ENCODE peak calls at places on chromosomes 5 and 9, in seven cellular contexts. L is aorta; V is CD4-positive, CD25-positive, alpha-beta regulatory T cell; N is PC-9; A is astrocyte; R is cardiac muscle cell; H is spleen. X is an unnamed sample.

GRCh38 chr9:90331826-90332575 is 310.6 kb downstream of the DIRAS2 start:
- DNase-seq in H (no peak), N (peak), L (no peak), V (no peak), A (peak), R (peak), X (no peak)

GRCh38 chr9:98081477-98082219 is 25.1 kb downstream of the NANS start:
- DNase-seq in A (no peak), L (no peak), N (peak), R (no peak), H (peak), V (peak), X (no peak)

GRCh38 chr5:109936996-109937395 is 247.3 kb downstream of the MAN2A1 start:
- DNase-seq in A (no peak), L (no peak), H (no peak), V (no peak), N (no peak), R (no peak), X (no peak)

GRCh38 chr9:114316605-114317230 is 6.2 kb upstream of the ORM1 start:
- DNase-seq in H (no peak), R (no peak), A (peak), V (no peak), L (peak), N (no peak), X (peak)

GRCh38 chr9:130973686-130974281 is 34.7 kb upstream of the FIBCD1 start:
- DNase-seq in H (no peak), A (no peak), L (no peak), V (no peak), N (no peak), R (no peak), X (no peak)

GRCh38 chr9:32344551-32345182 is 39.8 kb upstream of the ACO1 start:
- DNase-seq in V (peak), N (no peak), L (no peak), A (no peak), H (no peak), R (peak), X (no peak)

GRCh38 chr5:162484095-162484494 is 416.5 kb downstream of the GABRG2 start:
- DNase-seq in N (no peak), A (no peak), H (no peak), R (no peak), L (no peak), V (no peak), X (no peak)

GRCh38 chr5:16849181-16849580 is 86.9 kb downstream of the MYO10 start:
- DNase-seq in N (no peak), L (no peak), V (no peak), A (no peak), H (no peak), R (no peak), X (no peak)

GRCh38 chr5:14806452-14806851 is 65.1 kb downstream of the ANKH start:
- DNase-seq in R (peak), A (peak), N (no peak), V (no peak), H (no peak), L (no peak), X (no peak)

GRCh38 chr5:141192110-141192725 is at the start of gene PCDHB10:
- DNase-seq in N (peak), H (no peak), R (peak), A (no peak), V (peak), L (no peak), X (peak)

GRCh38 chr5:142820447-142820846 is 50.3 kb downstream of the ARHGAP26 start:
- DNase-seq in V (no peak), R (no peak), H (no peak), A (no peak), N (no peak), L (no peak), X (no peak)

GRCh38 chr5:107472620-107473064 is 198.1 kb downstream of the EFNA5 start:
- DNase-seq in L (no peak), V (no peak), R (no peak), A (no peak), H (no peak), N (peak), X (no peak)

GRCh38 chr9:15785584-15785983 is 232.7 kb downstream of the CCDC171 start:
- DNase-seq in V (no peak), L (no peak), A (no peak), N (no peak), H (no peak), R (no peak), X (no peak)

GRCh38 chr5:133969654-133970324 is 1.4 kb upstream of the C5orf15 start:
- DNase-seq in N (no peak), R (peak), L (no peak), H (no peak), A (no peak), V (no peak), X (peak)

GRCh38 chr5:123285122-123286011 is 137.8 kb downstream of the CEP120 start:
- DNase-seq in R (peak), H (no peak), N (no peak), L (peak), A (peak), V (no peak), X (peak)

GRCh38 chr9:108477538-108478006 is 378.2 kb downstream of the ACTL7B start:
- DNase-seq in V (no peak), N (no peak), H (no peak), L (no peak), R (peak), A (peak), X (peak)

GRCh38 chr5:57298295-57298984 is 124.6 kb downstream of the GPBP1 start:
- DNase-seq in L (peak), A (peak), N (peak), V (peak), H (peak), R (peak), X (peak)

GRCh38 chr5:35023531-35024178 is 24.1 kb downstream of the AGXT2 start:
- DNase-seq in A (no peak), R (no peak), H (no peak), N (no peak), V (no peak), L (no peak), X (no peak)

GRCh38 chr5:171955761-171956160 is 50.7 kb downstream of the FBXW11 start:
- DNase-seq in V (no peak), L (no peak), N (no peak), H (no peak), A (no peak), R (no peak), X (no peak)

GRCh38 chr9:70413427-70413797 is 1.0 kb downstream of the KLF9 start:
- DNase-seq in N (no peak), V (no peak), A (no peak), H (no peak), L (no peak), R (no peak), X (peak)

GRCh38 chr9:1514241-1514640 is 464.1 kb downstream of the DMRT2 start:
- DNase-seq in R (no peak), V (no peak), N (no peak), H (no peak), A (no peak), L (no peak), X (no peak)

GRCh38 chr9:127280880-127281660 is 16.5 kb downstream of the GARNL3 start:
- DNase-seq in H (no peak), A (no peak), R (no peak), N (no peak), L (no peak), V (no peak), X (no peak)
- H3K4me3 ChIP-seq in H (no peak), A (no peak), R (no peak), N (no peak), L (no peak), V (no peak), X (no peak)

GRCh38 chr9:137607141-137607857 is 1.8 kb downstream of the ARRDC1 start:
- DNase-seq in L (no peak), V (no peak), N (peak), R (no peak), H (peak), A (no peak), X (no peak)
- H3K27ac ChIP-seq in L (no peak), V (no peak), N (no peak), R (peak), H (peak), A (no peak), X (no peak)

GRCh38 chr5:129459485-129460120 is 495 bp upstream of the ADAMTS19 start:
- DNase-seq in L (no peak), V (no peak), A (peak), H (peak), R (peak), N (no peak), X (no peak)
- H3K4me3 ChIP-seq in L (peak), V (no peak), A (peak), H (no peak), R (peak), N (no peak), X (no peak)

DNA sequence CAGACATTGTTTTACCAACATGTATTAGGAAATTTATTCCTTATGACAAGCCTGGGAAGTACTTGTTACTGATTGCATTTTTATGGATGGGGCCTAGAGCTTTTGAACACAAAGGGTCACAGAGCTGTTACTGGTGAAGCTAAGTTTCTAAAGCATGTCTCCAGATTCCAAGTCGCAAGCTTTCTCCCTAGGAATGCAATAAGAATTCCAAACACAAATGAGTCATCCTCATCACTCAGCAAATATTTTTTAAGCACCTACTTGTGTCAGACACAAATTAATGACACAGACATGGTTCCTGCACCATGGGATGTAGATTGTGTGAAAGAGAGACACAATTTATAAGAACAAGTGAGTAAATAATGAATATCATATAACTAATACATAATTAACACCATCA is 11.0 kb upstream of the SH3RF2 start:
- DNase-seq in A (peak), H (no peak), L (no peak), R (peak), V (no peak), N (peak), X (peak)
- H3K27ac ChIP-seq in A (peak), H (no peak), L (no peak), R (peak), V (no peak), N (peak), X (peak)

X was measured in SJSA1.